ENCODE peak calls at places on chromosomes 13 and 19, in four cellular contexts. H is tibial artery, P is psoas muscle, V is SK-N-SH. D is an unnamed sample. For H3K4me1 and H3K9me3, the result is how much of the 10 kb centered on the place peaks cover.

GRCh38 chr13:39023761-39024160 is 14.1 kb downstream of the PROSER1 start:
- DNase-seq in P (no peak), V (no peak), H (no peak), D (no peak)

GRCh38 chr19:4851551-4852290 is 15.7 kb downstream of the PLIN3 start:
- DNase-seq in H (peak), P (peak), V (peak), D (peak)

GRCh38 chr19:2041686-2042484 is 9.2 kb downstream of the MKNK2 start:
- DNase-seq in P (peak), H (peak), V (peak), D (peak)

GRCh38 chr13:106851251-106851650 is 283.3 kb upstream of the ARGLU1 start:
- DNase-seq in V (no peak), P (no peak), H (no peak), D (no peak)

GRCh38 chr13:19634129-19634740 is 776 bp downstream of the MPHOSPH8 start:
- DNase-seq in P (no peak), H (no peak), V (peak), D (no peak)

GRCh38 chr13:99276706-99277105 is 18.5 kb upstream of the GPR18 start:
- DNase-seq in V (no peak), H (no peak), P (no peak), D (no peak)

GRCh38 chr13:43963726-43964125 is 84.0 kb downstream of the LACC1 start:
- DNase-seq in P (no peak), H (no peak), V (no peak), D (no peak)

GRCh38 chr13:94268661-94269060 is 210.8 kb downstream of the DCT start:
- DNase-seq in H (no peak), P (no peak), V (no peak), D (no peak)

GRCh38 chr13:64767054-64767453 is 2463.1 kb downstream of the PCDH9 start:
- DNase-seq in P (no peak), H (no peak), V (no peak), D (no peak)

GRCh38 chr13:20942938-20943518 is 40.5 kb upstream of the XPO4 start:
- DNase-seq in H (no peak), P (no peak), V (no peak), D (no peak)

GRCh38 chr13:45538382-45538781 is 73.6 kb downstream of the COG3 start:
- DNase-seq in P (no peak), H (no peak), V (no peak), D (no peak)

GRCh38 chr13:34914416-34914815 is 27.7 kb upstream of the NBEA start:
- DNase-seq in V (no peak), H (no peak), P (no peak), D (no peak)

GRCh38 chr13:97600438-97601080 is 166.6 kb downstream of the RAP2A start:
- DNase-seq in H (no peak), P (no peak), V (no peak), D (no peak)

GRCh38 chr19:56333506-56333905 is 18.9 kb upstream of the ZSCAN5A start:
- DNase-seq in V (peak), H (peak), P (no peak), D (no peak)

GRCh38 chr13:100674363-100674847 is at the start of gene TMTC4:
- DNase-seq in H (no peak), V (peak), P (no peak), D (no peak)

GRCh38 chr19:10113964-10114650 is 2.6 kb downstream of the P2RY11 start:
- DNase-seq in V (peak), P (peak), H (no peak), D (no peak)

GRCh38 chr13:109123971-109124370 is 494.6 kb downstream of the MYO16 start:
- DNase-seq in H (no peak), V (no peak), P (no peak), D (no peak)

GRCh38 chr19:19460761-19461265 is 54.5 kb downstream of the TSSK6 start:
- DNase-seq in P (peak), V (peak), H (peak), D (no peak)

GRCh38 chr13:96781141-96781540 is 213.1 kb downstream of the OXGR1 start:
- DNase-seq in P (no peak), H (peak), V (no peak), D (no peak)

GRCh38 chr13:110405597-110406450 is 98.7 kb downstream of the COL4A2 start:
- DNase-seq in P (no peak), V (no peak), H (no peak), D (no peak)

GRCh38 chr19:51547397-51548212 is 16.1 kb upstream of the SIGLEC6 start:
- DNase-seq in P (no peak), H (no peak), V (no peak), D (no peak)

GRCh38 chr13:48782429-48782840 is 128.7 kb downstream of the CYSLTR2 start:
- DNase-seq in H (no peak), V (no peak), P (no peak), D (no peak)

GRCh38 chr19:495440-496332 is 600 bp upstream of the MADCAM1 start:
- DNase-seq in V (peak), H (no peak), P (peak), D (no peak)

GRCh38 chr13:43676320-43676719 is 110.5 kb downstream of the ENOX1 start:
- DNase-seq in V (no peak), P (no peak), H (no peak), D (no peak)

GRCh38 chr13:80379245-80379644 is 38.3 kb upstream of the SPRY2 start:
- DNase-seq in H (no peak), P (no peak), V (no peak), D (no peak)

GRCh38 chr13:21123956-21124355 is 52.4 kb downstream of the SKA3 start:
- DNase-seq in H (no peak), V (no peak), P (no peak), D (no peak)

GRCh38 chr19:17090501-17091074 is 15.0 kb downstream of the MYO9B start:
- DNase-seq in P (no peak), V (no peak), H (no peak), D (no peak)

GRCh38 chr13:108795841-108796240 is 166.4 kb downstream of the MYO16 start:
- DNase-seq in V (no peak), P (no peak), H (no peak), D (no peak)

GRCh38 chr13:110897024-110897423 is 17.8 kb downstream of the ANKRD10 start:
- DNase-seq in H (no peak), P (no peak), V (no peak), D (no peak)

GRCh38 chr19:6828306-6828697 is 55.8 kb downstream of the VAV1 start:
- DNase-seq in P (no peak), V (no peak), H (no peak), D (peak)

GRCh38 chr19:31562916-31563626 is 213.8 kb upstream of the TSHZ3 start:
- DNase-seq in H (no peak), P (no peak), V (no peak), D (no peak)

GRCh38 chr13:97108535-97108910 is 113.6 kb upstream of the MBNL2 start:
- DNase-seq in V (no peak), P (no peak), H (no peak), D (no peak)

GRCh38 chr13:23627419-23627818 is 57.2 kb downstream of the TNFRSF19 start:
- DNase-seq in H (no peak), P (no peak), V (no peak), D (no peak)

GRCh38 chr13:36788276-36788675 is 30.7 kb upstream of the RFXAP start:
- DNase-seq in H (no peak), P (no peak), V (no peak), D (no peak)

GRCh38 chr13:111549464-111549863 is 229.0 kb downstream of the TEX29 start:
- DNase-seq in H (no peak), P (no peak), V (no peak), D (no peak)

GRCh38 chr19:35462476-35462953 is 14.5 kb downstream of the FFAR2 start:
- DNase-seq in H (no peak), P (no peak), V (no peak), D (no peak)
- H3K27ac ChIP-seq in H (no peak), P (no peak), V (no peak), D (no peak)

DNA sequence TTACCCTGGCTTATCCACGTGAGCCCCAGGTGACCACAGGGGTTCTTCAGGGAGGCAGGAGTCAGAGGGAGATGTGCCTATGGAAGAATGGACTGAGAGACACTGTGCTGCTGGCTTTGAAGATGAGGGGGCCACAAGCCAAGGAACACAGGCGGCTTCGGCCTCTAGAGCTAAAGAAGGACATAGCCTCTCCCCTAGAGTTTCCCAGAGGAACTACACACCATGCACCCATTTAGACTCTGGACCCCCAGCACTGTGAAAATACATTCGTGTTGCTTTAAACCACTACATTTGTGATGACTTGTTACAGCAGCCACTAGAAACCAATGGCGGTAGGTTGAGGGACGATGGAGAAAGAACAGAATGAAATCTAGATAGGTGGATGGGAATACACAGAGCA is 13.7 kb upstream of the ATF5 start:
- DNase-seq in V (no peak), H (no peak), P (no peak), D (no peak)
- H3K4me1 ChIP-seq in V (under half), H (under half), P (under half), D (under half)

DNA sequence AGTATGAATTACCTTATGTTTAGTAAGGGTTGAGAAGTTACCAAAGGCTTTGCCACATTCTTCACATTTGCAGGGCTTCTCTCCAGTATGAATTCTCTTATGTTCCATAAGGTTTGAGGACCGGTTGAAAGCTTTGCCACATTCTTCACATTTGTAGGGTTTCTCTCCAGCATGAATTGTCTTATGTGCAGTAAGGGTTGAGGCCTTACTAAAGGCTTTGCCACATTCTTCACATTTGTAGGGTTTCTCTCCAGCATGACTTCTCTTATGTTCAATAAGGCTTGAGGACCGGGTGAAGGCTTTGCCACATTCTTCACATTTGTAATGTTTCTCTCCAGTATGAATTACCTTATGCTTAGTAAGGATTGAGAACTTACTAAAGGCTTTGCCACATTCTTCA is 26.7 kb downstream of the ZNF728 start:
- DNase-seq in V (no peak), P (no peak), H (no peak), D (no peak)
- H3K9me3 ChIP-seq in V (under half), P (half or more), H (half or more), D (under half)

DNA sequence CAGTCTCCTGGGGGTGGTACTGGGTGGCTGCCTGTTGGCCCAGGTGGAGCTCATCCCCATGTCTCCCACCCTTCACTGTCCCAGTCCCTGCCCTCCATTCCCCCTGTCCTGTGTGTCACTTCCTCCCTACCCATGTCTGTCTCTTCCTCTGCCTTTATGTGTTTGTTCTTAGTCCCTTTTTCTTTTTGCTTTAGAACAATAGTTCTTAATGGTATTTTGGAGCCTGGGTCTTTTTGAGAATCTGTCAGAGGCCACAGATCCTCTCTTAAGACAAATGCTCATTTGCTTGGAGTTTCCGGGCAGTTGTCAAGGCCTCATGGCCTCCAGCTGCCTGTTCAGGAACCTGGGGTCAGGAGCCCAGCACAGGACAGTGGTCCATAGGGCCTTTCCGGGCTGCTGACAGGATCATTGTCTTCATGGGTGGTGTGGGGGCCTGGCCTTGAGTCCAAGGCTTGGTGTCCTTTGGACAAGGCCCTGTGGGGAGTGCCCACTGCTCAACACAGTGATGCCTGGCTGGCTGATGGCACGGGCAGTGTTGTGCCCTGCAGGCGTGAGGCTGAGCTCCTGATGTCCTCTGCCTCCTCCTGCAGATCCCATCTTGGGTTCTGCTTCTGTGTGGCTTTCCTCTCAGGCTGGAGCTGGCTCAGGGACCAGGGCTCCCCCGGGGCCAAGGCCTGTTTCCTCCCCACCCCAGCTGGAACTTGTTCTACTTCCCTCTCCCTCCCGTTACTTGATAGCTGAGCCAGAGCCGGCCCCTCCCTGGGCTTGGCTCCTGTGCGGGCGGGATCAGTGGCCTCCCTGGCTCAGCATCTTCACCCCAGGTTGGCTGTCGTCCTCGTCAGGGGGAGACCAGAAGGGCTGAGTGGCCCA is 3.5 kb downstream of the EGLN2 start:
- DNase-seq in P (peak), V (peak), H (peak), D (no peak)
- H3K27ac ChIP-seq in P (peak), V (no peak), H (peak), D (peak)

GRCh38 chr19:13768510-13768909 is 4.2 kb downstream of the MRI1 start:
- DNase-seq in P (no peak), H (no peak), V (no peak), D (no peak)
- H3K4me1 ChIP-seq in P (under half), H (under half), V (under half), D (under half)

DNA sequence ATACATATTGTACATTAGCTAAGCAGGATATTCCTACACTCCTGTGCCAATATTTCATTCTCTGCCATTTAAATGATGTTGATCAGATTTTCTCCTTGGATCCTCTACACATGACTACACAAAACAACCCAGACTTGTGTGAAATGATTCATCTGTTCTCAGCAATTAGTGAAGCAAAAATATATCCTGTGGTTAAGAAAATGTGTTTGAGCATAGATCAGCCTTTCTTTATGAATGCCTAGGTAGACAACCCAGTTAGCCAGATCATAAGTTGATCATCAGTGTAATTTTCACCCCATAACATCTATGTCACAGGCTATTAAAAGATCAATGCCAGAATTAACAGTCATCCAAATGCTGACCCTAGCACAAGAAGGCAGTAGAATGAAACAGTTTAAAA is 275.2 kb upstream of the EDNRB start:
- DNase-seq in H (no peak), P (no peak), V (no peak), D (no peak)
- H3K9me3 ChIP-seq in H (under half), P (under half), V (under half), D (under half)

D was measured in RWPE2.